ENCODE peak calls at places on chromosomes 13 and 19, in ten cellular contexts. Y is IMR-90, F is H9, A is body of pancreas, Z is HFF-Myc, R is GM10248, T is ovary, I is left ventricle myocardium inferior, C is endodermal cell, L is lower lobe of right lung. O is an unnamed sample.

GRCh38 chr19:46250057-46250456 is 20.5 kb downstream of the IGFL1 start:
- DNase-seq in Y (no peak), F (no peak), A (no peak), Z (no peak), R (no peak), T (no peak), I (no peak), C (no peak), L (no peak), O (no peak)

GRCh38 chr19:3346677-3347353 is 19.6 kb upstream of the NFIC start:
- DNase-seq in Y (no peak), F (no peak), A (peak), Z (no peak), R (no peak), T (peak), I (peak), C (peak), L (no peak), O (no peak)

GRCh38 chr19:35811317-35812219 is 1.1 kb downstream of the PRODH2 start:
- DNase-seq in Y (no peak), F (no peak), A (no peak), Z (no peak), R (no peak), T (no peak), I (no peak), C (no peak), L (no peak), O (no peak)

GRCh38 chr19:18542936-18543813 is at the start of gene FKBP8:
- DNase-seq in Y (peak), F (peak), A (peak), Z (no peak), R (peak), T (peak), I (peak), C (peak), L (peak), O (peak)

GRCh38 chr19:50890422-50891252 is 17.4 kb downstream of the KLK2 start:
- DNase-seq in Y (peak), F (no peak), A (no peak), Z (no peak), R (no peak), T (no peak), I (no peak), C (no peak), L (no peak), O (no peak)

GRCh38 chr19:53864308-53864836 is 3.3 kb upstream of the MYADM start:
- DNase-seq in Y (no peak), F (no peak), A (peak), Z (no peak), R (no peak), T (no peak), I (no peak), C (no peak), L (no peak), O (no peak)

GRCh38 chr13:99064624-99065249 is 86.9 kb upstream of the DOCK9 start:
- DNase-seq in Y (no peak), F (no peak), A (no peak), Z (no peak), R (no peak), T (no peak), I (no peak), C (no peak), L (no peak), O (no peak)

GRCh38 chr19:50380137-50380536 is 3.9 kb downstream of the NR1H2 start:
- DNase-seq in Y (peak), F (no peak), A (no peak), Z (no peak), R (no peak), T (no peak), I (no peak), C (no peak), L (no peak), O (no peak)

GRCh38 chr19:38676878-38677646 is 29.6 kb downstream of the ACTN4 start:
- DNase-seq in Y (no peak), F (no peak), A (no peak), Z (no peak), R (no peak), T (no peak), I (no peak), C (no peak), L (no peak), O (no peak)

GRCh38 chr19:44512326-44513298 is 12.3 kb upstream of the ZNF180 start:
- DNase-seq in Y (peak), F (peak), A (no peak), Z (no peak), R (no peak), T (no peak), I (no peak), C (peak), L (no peak), O (no peak)

GRCh38 chr13:50130686-50131051 is 115.4 kb downstream of the KCNRG start:
- DNase-seq in Y (peak), F (peak), A (no peak), Z (no peak), R (no peak), T (no peak), I (peak), C (peak), L (peak), O (peak)

GRCh38 chr19:16025108-16026101 is 50.9 kb upstream of the TPM4 start:
- DNase-seq in Y (peak), F (peak), A (peak), Z (peak), R (no peak), T (no peak), I (no peak), C (peak), L (no peak), O (no peak)

GRCh38 chr19:35828694-35829301 is 16.2 kb upstream of the PRODH2 start:
- DNase-seq in Y (peak), F (peak), A (peak), Z (peak), R (peak), T (peak), I (peak), C (peak), L (no peak), O (no peak)

GRCh38 chr13:103866041-103866440 is 799.8 kb upstream of the SLC10A2 start:
- DNase-seq in Y (no peak), F (no peak), A (no peak), Z (no peak), R (no peak), T (no peak), I (no peak), C (no peak), L (no peak), O (no peak)

GRCh38 chr19:40667602-40668001 is 22.8 kb downstream of the NUMBL start:
- DNase-seq in Y (no peak), F (no peak), A (no peak), Z (no peak), R (no peak), T (no peak), I (peak), C (no peak), L (no peak), O (no peak)

GRCh38 chr19:29860492-29860891 is 48.7 kb downstream of the CCNE1 start:
- DNase-seq in Y (no peak), F (peak), A (no peak), Z (no peak), R (no peak), T (no peak), I (no peak), C (peak), L (no peak), O (no peak)

GRCh38 chr19:38989066-38989605 is 13.6 kb upstream of the FBXO17 start:
- DNase-seq in Y (no peak), F (peak), A (peak), Z (no peak), R (no peak), T (no peak), I (no peak), C (peak), L (no peak), O (no peak)

GRCh38 chr19:47761566-47761965 is 16.2 kb downstream of the NOP53 start:
- DNase-seq in Y (no peak), F (no peak), A (no peak), Z (no peak), R (no peak), T (no peak), I (no peak), C (no peak), L (no peak), O (no peak)

GRCh38 chr13:63012016-63012415 is 1596.4 kb upstream of the PCDH20 start:
- DNase-seq in Y (no peak), F (no peak), A (no peak), Z (no peak), R (no peak), T (no peak), I (no peak), C (no peak), L (no peak), O (no peak)

GRCh38 chr13:29861694-29862110 is 11.3 kb upstream of the UBL3 start:
- DNase-seq in Y (peak), F (no peak), A (no peak), Z (peak), R (no peak), T (no peak), I (no peak), C (no peak), L (no peak), O (no peak)

GRCh38 chr19:19459707-19460251 is 54.3 kb downstream of the GATAD2A start:
- DNase-seq in Y (peak), F (no peak), A (peak), Z (no peak), R (peak), T (no peak), I (peak), C (no peak), L (peak), O (no peak)

GRCh38 chr19:3186377-3186688 is 603 bp downstream of the NCLN start:
- DNase-seq in Y (no peak), F (no peak), A (no peak), Z (no peak), R (no peak), T (no peak), I (no peak), C (peak), L (no peak), O (no peak)

GRCh38 chr13:80201686-80202085 is 139.2 kb downstream of the SPRY2 start:
- DNase-seq in Y (no peak), F (no peak), A (no peak), Z (no peak), R (no peak), T (no peak), I (no peak), C (no peak), L (no peak), O (no peak)

GRCh38 chr13:40681341-40682051 is 15.1 kb upstream of the FOXO1 start:
- DNase-seq in Y (no peak), F (peak), A (no peak), Z (no peak), R (no peak), T (no peak), I (no peak), C (peak), L (no peak), O (no peak)

GRCh38 chr19:13729859-13730258 is 34.5 kb upstream of the MRI1 start:
- DNase-seq in Y (peak), F (no peak), A (no peak), Z (no peak), R (no peak), T (no peak), I (no peak), C (no peak), L (no peak), O (no peak)

DNA sequence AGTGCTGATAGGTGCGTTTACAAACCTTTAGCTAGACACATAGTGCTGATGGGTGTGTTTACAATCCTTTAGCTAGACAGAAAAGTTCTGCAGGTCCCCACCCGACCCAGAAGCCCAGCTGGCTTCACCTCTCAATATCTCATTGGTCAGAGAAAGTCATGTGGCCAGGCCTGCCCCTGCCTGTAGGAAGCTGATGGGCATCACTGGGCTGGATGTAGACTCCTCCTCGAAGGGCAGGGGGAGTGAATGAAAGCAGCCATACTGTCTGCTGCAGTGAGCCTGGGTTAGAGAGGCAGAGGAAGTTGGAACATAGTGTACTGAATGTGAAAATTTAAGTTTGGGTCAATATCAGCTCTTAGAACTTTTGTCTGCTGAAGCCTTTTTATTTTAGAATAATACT is 83.9 kb downstream of the ARHGEF7 start:
- DNase-seq in Y (no peak), F (no peak), A (no peak), Z (no peak), R (no peak), T (no peak), I (no peak), C (no peak), L (no peak), O (no peak)
- TF ChIP-seq CTCF in Y (no peak), F (no peak), A (no peak), Z (no peak), R (no peak), T (no peak), I (no peak), C (no peak), L (no peak), O (no peak)

GRCh38 chr13:91375119-91375729 is 23.2 kb upstream of the GPC5 start:
- DNase-seq in Y (peak), F (no peak), A (no peak), Z (no peak), R (peak), T (no peak), I (no peak), C (no peak), L (no peak), O (peak)

GRCh38 chr13:91368101-91368500 is 20.6 kb downstream of the MIR17HG start:
- DNase-seq in Y (no peak), F (no peak), A (no peak), Z (no peak), R (no peak), T (no peak), I (no peak), C (no peak), L (no peak), O (no peak)

GRCh38 chr13:91372813-91373420 is 25.4 kb downstream of the MIR17HG start:
- DNase-seq in Y (no peak), F (no peak), A (no peak), Z (no peak), R (no peak), T (no peak), I (no peak), C (no peak), L (no peak), O (no peak)

GRCh38 chr13:91368676-91369425 is 21.4 kb downstream of the MIR17HG start:
- DNase-seq in Y (peak), F (no peak), A (no peak), Z (no peak), R (no peak), T (no peak), I (no peak), C (no peak), L (no peak), O (no peak)

GRCh38 chr13:91369432-91369831 is 21.9 kb downstream of the MIR17HG start:
- DNase-seq in Y (peak), F (no peak), A (no peak), Z (no peak), R (no peak), T (no peak), I (no peak), C (no peak), L (no peak), O (no peak)
- TF ChIP-seq CTCF in Y (no peak), F (no peak), A (no peak), Z (no peak), R (no peak), T (no peak), I (no peak), C (no peak), L (no peak), O (no peak)

GRCh38 chr19:7734220-7735203 is 2.6 kb upstream of the CLEC4G start:
- DNase-seq in Y (no peak), F (no peak), A (peak), Z (no peak), R (no peak), T (no peak), I (no peak), C (no peak), L (no peak), O (no peak)

GRCh38 chr19:7731615-7732014 is 295 bp downstream of the CLEC4G start:
- DNase-seq in Y (no peak), F (no peak), A (no peak), Z (no peak), R (no peak), T (no peak), I (no peak), C (no peak), L (no peak), O (no peak)

GRCh38 chr19:7732045-7732444 is at the start of gene CLEC4G:
- DNase-seq in Y (no peak), F (no peak), A (no peak), Z (no peak), R (no peak), T (no peak), I (no peak), C (no peak), L (no peak), O (no peak)

GRCh38 chr19:7731218-7731595 is 703 bp downstream of the CLEC4G start:
- DNase-seq in Y (no peak), F (no peak), A (no peak), Z (no peak), R (no peak), T (no peak), I (no peak), C (no peak), L (no peak), O (no peak)

DNA sequence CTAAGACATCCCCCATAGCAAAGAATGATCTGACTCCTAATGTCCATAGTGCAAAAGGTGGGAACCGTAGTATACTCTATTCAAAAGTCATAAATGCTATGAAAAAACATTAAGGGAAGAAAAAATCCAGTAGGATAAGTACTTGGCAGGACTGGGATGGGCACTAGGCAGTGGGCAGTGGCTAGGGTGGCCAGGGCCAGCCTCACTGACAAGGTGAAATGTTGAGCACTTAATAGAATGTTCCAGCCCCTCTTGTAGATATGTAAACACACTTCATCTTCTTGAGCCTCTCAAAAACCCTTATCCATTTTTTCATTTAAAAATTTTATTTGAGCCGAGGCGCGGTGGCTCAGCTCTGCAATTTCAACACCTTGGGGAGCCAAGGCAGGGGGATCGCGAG is 1.5 kb upstream of the CLEC4G start:
- DNase-seq in Y (no peak), F (no peak), A (no peak), Z (no peak), R (no peak), T (no peak), I (no peak), C (no peak), L (no peak), O (no peak)
- TF ChIP-seq CTCF in Y (no peak), F (no peak), A (no peak), Z (no peak), R (no peak), T (no peak), I (no peak), C (no peak), L (no peak), O (no peak)

DNA sequence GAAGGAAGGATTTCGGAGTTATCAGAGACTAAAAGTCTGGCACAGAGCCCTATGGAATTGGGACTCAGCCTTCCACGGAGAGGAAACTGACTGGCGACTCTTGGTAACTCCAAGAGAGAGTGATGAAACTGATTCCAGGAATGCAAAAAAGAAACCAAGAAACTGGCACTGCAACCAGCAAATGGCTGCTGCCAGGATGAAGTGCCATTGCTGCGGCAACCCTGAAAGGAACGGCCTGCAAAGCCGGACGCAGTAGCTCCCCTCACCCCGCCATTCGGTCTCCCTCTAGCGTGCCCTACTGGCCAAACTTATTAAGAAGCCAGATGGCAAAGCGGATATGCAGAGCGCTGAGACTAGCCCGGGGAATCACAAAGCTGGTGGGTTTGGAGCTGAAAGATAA is 236.0 kb downstream of the PCDH9 start:
- DNase-seq in Y (peak), F (peak), A (peak), Z (no peak), R (peak), T (no peak), I (peak), C (peak), L (peak), O (no peak)
- TF ChIP-seq CTCF in Y (peak), F (peak), A (peak), Z (peak), R (peak), T (no peak), I (peak), C (peak), L (peak), O (peak)

DNA sequence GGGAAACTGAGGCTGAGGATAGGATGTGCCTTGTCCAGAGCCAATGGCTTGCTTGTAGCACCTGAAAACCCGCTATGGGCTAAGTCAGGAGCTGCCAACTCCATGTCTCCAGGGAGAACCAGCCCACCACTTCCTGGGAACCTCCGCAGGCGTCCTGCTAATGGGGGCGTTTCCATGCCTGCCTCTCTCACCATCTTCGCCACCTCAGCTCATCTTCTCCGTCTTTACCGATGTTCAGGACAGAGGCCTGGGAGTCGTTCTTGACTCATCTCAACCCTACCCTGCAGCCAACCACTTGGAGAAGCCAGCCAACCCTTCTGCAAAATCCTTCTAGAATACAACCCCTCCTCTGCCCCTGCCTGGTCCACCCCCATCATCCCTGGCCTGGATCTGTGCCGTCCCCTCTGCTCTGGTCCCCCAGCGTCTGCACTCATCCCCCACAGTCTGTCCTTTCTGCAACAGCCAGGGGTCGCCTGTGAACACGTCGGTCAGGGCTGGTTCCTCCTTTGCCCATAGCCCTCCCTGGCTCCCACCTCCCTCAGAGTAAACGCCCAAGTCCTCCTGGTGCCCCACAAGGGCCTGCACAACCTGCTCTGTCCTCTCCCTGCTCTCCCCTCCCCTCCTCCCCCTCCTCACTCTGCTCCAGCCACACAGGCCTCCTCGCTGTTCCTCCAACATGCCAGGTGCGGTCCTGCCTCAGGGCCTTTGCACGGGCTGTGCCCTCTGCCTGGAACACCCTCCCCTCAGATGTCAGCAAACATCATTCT is 31.0 kb downstream of the PTPRS start:
- DNase-seq in Y (no peak), F (peak), A (no peak), Z (no peak), R (no peak), T (no peak), I (no peak), C (peak), L (no peak), O (no peak)
- TF ChIP-seq CTCF in Y (peak), F (peak), A (no peak), Z (no peak), R (no peak), T (no peak), I (no peak), C (peak), L (no peak), O (no peak)

DNA sequence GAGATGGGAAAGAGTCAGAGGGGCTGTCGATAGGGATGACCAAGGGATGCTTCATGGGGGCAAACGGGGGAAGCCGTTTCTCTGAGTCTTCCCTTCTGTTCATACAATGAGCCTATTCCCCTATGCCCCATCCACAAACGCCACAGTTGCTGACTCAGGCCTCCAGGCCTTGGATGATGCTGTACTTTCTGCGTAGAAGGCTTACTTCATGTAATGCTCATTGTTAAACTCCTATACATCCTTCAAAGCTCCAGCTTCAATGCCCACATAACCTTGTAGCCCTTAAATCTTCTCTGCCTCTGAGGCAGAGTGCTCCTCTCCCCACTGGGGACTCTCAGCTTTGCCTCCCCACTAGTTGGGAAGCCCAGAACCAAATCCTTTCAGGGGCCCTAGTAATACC is 120.3 kb downstream of the PTPRS start:
- DNase-seq in Y (no peak), F (no peak), A (no peak), Z (no peak), R (no peak), T (no peak), I (no peak), C (no peak), L (no peak), O (no peak)
- TF ChIP-seq CTCF in Y (no peak), F (no peak), A (no peak), Z (no peak), R (no peak), T (no peak), I (no peak), C (no peak), L (no peak), O (no peak)

GRCh38 chr19:41699968-41700323 is 8.5 kb upstream of the CEACAM5 start:
- DNase-seq in Y (no peak), F (peak), A (no peak), Z (no peak), R (no peak), T (no peak), I (no peak), C (peak), L (no peak), O (no peak)
- TF ChIP-seq CTCF in Y (no peak), F (no peak), A (no peak), Z (no peak), R (no peak), T (no peak), I (no peak), C (no peak), L (no peak), O (no peak)

GRCh38 chr19:12400618-12401502 is at the start of gene ZNF799:
- DNase-seq in Y (peak), F (peak), A (peak), Z (peak), R (peak), T (peak), I (peak), C (peak), L (peak), O (peak)
- TF ChIP-seq CTCF in Y (peak), F (no peak), A (peak), Z (no peak), R (no peak), T (no peak), I (peak), C (peak), L (no peak), O (no peak)